ENCODE peak calls at places on chromosomes 2 and 18, in six cellular contexts. X, P, F, H, L and B are unnamed samples.

GRCh38 chr2:149650006-149650405 is 62.4 kb upstream of the MMADHC start:
- DNase-seq in X (no peak), P (no peak), F (no peak), H (no peak), L (peak; percentile 19), B (no peak)

GRCh38 chr18:55264108-55264507 is 304.8 kb upstream of the CCDC68 start:
- DNase-seq in X (no peak), P (no peak), F (no peak), H (no peak), L (no peak), B (no peak)

GRCh38 chr2:46311651-46312223 is 14.5 kb downstream of the EPAS1 start:
- DNase-seq in X (no peak), P (no peak), F (no peak), H (no peak), L (no peak), B (no peak)

GRCh38 chr2:165010556-165010955 is 55.2 kb upstream of the SLC38A11 start:
- DNase-seq in X (no peak), P (no peak), F (no peak), H (no peak), L (no peak), B (no peak)

GRCh38 chr2:206783718-206784117 is 18.3 kb downstream of the FASTKD2 start:
- DNase-seq in X (peak; percentile 25), P (no peak), F (no peak), H (peak; percentile 19), L (no peak), B (no peak)

GRCh38 chr2:8457620-8458255 is 224.1 kb upstream of the ID2 start:
- DNase-seq in X (no peak), P (no peak), F (no peak), H (no peak), L (peak; percentile 85), B (no peak)

GRCh38 chr18:48122376-48122775 is 191.9 kb upstream of the SMAD2 start:
- DNase-seq in X (no peak), P (no peak), F (no peak), H (no peak), L (no peak), B (no peak)

GRCh38 chr2:77421971-77422370 is 100.2 kb downstream of the LRRTM4 start:
- DNase-seq in X (no peak), P (no peak), F (no peak), H (no peak), L (no peak), B (no peak)

GRCh38 chr18:48165104-48165866 is 234.8 kb upstream of the SMAD2 start:
- DNase-seq in X (peak; percentile 62), P (no peak), F (no peak), H (no peak), L (peak; percentile 51), B (peak; percentile 37)

GRCh38 chr2:200600549-200601212 is 14.9 kb downstream of the AOX1 start:
- DNase-seq in X (no peak), P (no peak), F (no peak), H (peak; percentile 57), L (no peak), B (no peak)

GRCh38 chr2:239935789-239936758 is 89.1 kb downstream of the NDUFA10 start:
- DNase-seq in X (no peak), P (peak; percentile 7), F (no peak), H (no peak), L (no peak), B (no peak)

GRCh38 chr18:7234061-7234460 is 3.2 kb downstream of the LRRC30 start:
- DNase-seq in X (no peak), P (no peak), F (no peak), H (no peak), L (no peak), B (no peak)

GRCh38 chr2:218711550-218711929 is 905 bp downstream of the TTLL4 start:
- DNase-seq in X (no peak), P (no peak), F (no peak), H (no peak), L (peak; percentile 38), B (no peak)

GRCh38 chr18:50581517-50581916 is 21.6 kb downstream of the MAPK4 start:
- DNase-seq in X (no peak), P (no peak), F (no peak), H (no peak), L (no peak), B (no peak)

GRCh38 chr2:68946117-68946516 is 6.6 kb downstream of the GKN2 start:
- DNase-seq in X (no peak), P (no peak), F (no peak), H (no peak), L (no peak), B (no peak)

GRCh38 chr2:188870289-188870688 is 103.9 kb upstream of the COL3A1 start:
- DNase-seq in X (peak; percentile 3), P (no peak), F (no peak), H (no peak), L (no peak), B (peak; percentile 21)

GRCh38 chr2:79713131-79713785 is 200.4 kb downstream of the CTNNA2 start:
- DNase-seq in X (no peak), P (no peak), F (no peak), H (no peak), L (no peak), B (no peak)

GRCh38 chr2:232927041-232927792 is 57.2 kb downstream of the SNORC start:
- DNase-seq in X (no peak), P (no peak), F (no peak), H (peak; percentile 22), L (peak; percentile 20), B (no peak)

GRCh38 chr18:58183226-58183625 is 139.2 kb downstream of the NEDD4L start:
- DNase-seq in X (no peak), P (no peak), F (no peak), H (no peak), L (peak; percentile 36), B (no peak)

GRCh38 chr18:56890632-56891031 is 239.5 kb downstream of the WDR7 start:
- DNase-seq in X (no peak), P (no peak), F (no peak), H (peak; percentile 57), L (no peak), B (no peak)

GRCh38 chr2:95053543-95053942 is 28.0 kb downstream of the MAL start:
- DNase-seq in X (no peak), P (no peak), F (no peak), H (peak; percentile 37), L (no peak), B (no peak)

GRCh38 chr2:23312996-23313606 is 71.9 kb upstream of the KLHL29 start:
- DNase-seq in X (no peak), P (no peak), F (no peak), H (peak; percentile 28), L (no peak), B (no peak)

GRCh38 chr2:207008105-207008990 is 69.0 kb downstream of the CPO start:
- DNase-seq in X (no peak), P (no peak), F (no peak), H (no peak), L (no peak), B (no peak)

GRCh38 chr2:131154071-131154531 is 49.0 kb downstream of the PLEKHB2 start:
- DNase-seq in X (peak; percentile 47), P (peak; percentile 29), F (peak; percentile 62), H (peak; percentile 65), L (peak; percentile 69), B (peak; percentile 8)